ENCODE peak calls at places on chromosome 16, in five cellular contexts. S is colonic mucosa, Z is tibial artery, R is Panc1, U is aorta. F is an unnamed sample.

GRCh38 chr16:65225488-65225887 is 103.6 kb upstream of the CDH11 start:
- DNase-seq in U (no peak), R (no peak), S (no peak), Z (no peak), F (no peak)

GRCh38 chr16:49337814-49338350 is 35.7 kb upstream of the C16orf78 start:
- DNase-seq in R (no peak), S (no peak), Z (no peak), U (no peak), F (no peak)

GRCh38 chr16:74731853-74732477 is 31.3 kb upstream of the MLKL start:
- DNase-seq in U (no peak), R (no peak), S (no peak), Z (no peak), F (no peak)

GRCh38 chr16:48359983-48360382 is 25.2 kb downstream of the SIAH1 start:
- DNase-seq in R (no peak), U (no peak), Z (no peak), S (no peak), F (no peak)

GRCh38 chr16:85553436-85554113 is 59.5 kb upstream of the GSE1 start:
- DNase-seq in R (no peak), S (peak; percentile 76), U (peak; percentile 80), Z (peak; percentile 83), F (peak; percentile 67)

GRCh38 chr16:17014484-17015121 is 456.2 kb downstream of the XYLT1 start:
- DNase-seq in U (no peak), R (no peak), S (no peak), Z (no peak), F (no peak)

GRCh38 chr16:1729445-1729844 is 23.4 kb downstream of the MAPK8IP3 start:
- DNase-seq in Z (no peak), R (no peak), S (no peak), U (no peak), F (no peak)

GRCh38 chr16:90018297-90019200 is 707 bp downstream of the DBNDD1 start:
- DNase-seq in S (no peak), Z (no peak), U (no peak), R (no peak), F (peak; percentile 23)

GRCh38 chr16:15507299-15507958 is 73.0 kb downstream of the BMERB1 start:
- DNase-seq in R (no peak), Z (peak; percentile 79), U (peak; percentile 56), S (no peak), F (peak; percentile 60)

GRCh38 chr16:87570938-87571867 is 31.1 kb upstream of the JPH3 start:
- DNase-seq in Z (peak; percentile 93), S (peak; percentile 41), U (peak; percentile 80), R (no peak), F (no peak)

GRCh38 chr16:22813946-22814325 is at the start of gene HS3ST2:
- DNase-seq in R (no peak), S (peak; percentile 22), U (peak; percentile 59), Z (peak; percentile 76), F (peak; percentile 44)

GRCh38 chr16:29806641-29807425 is 504 bp downstream of the MAZ start:
- DNase-seq in R (no peak), S (peak; percentile 62), Z (peak; percentile 85), U (peak; percentile 81), F (peak; percentile 86)

GRCh38 chr16:82414476-82414875 is 212.3 kb upstream of the CDH13 start:
- DNase-seq in R (no peak), S (no peak), U (no peak), Z (no peak), F (no peak)

GRCh38 chr16:85728879-85729278 is 22.0 kb downstream of the C16orf74 start:
- DNase-seq in U (no peak), R (no peak), Z (no peak), S (no peak), F (peak; percentile 38)

GRCh38 chr16:50797456-50797855 is 55.6 kb downstream of the CYLD start:
- DNase-seq in S (no peak), U (no peak), Z (no peak), R (no peak), F (no peak)

GRCh38 chr16:11236855-11237254 is 19.1 kb downstream of the SOCS1 start:
- DNase-seq in Z (no peak), S (no peak), R (no peak), U (no peak), F (no peak)

GRCh38 chr16:89971495-89972243 is 23.1 kb downstream of the DEF8 start:
- DNase-seq in S (no peak), Z (no peak), U (peak; percentile 62), R (no peak), F (no peak)

GRCh38 chr16:88719267-88719932 is 13.1 kb downstream of the CTU2 start:
- DNase-seq in R (no peak), Z (no peak), U (no peak), S (no peak), F (no peak)

GRCh38 chr16:81469710-81470481 is 25.3 kb downstream of the CMIP start:
- DNase-seq in U (peak; percentile 74), Z (no peak), R (no peak), S (no peak), F (no peak)

GRCh38 chr16:69847643-69848042 is 85.5 kb downstream of the WWP2 start:
- DNase-seq in U (no peak), R (no peak), S (no peak), Z (no peak), F (peak; percentile 30)

GRCh38 chr16:86578499-86579267 is at the start of gene FOXL1:
- DNase-seq in S (no peak), Z (peak; percentile 80), U (peak; percentile 73), R (no peak), F (no peak)

GRCh38 chr16:31088459-31089183 is at the start of gene PRSS53:
- DNase-seq in Z (no peak), S (no peak), U (no peak), R (no peak), F (no peak)

GRCh38 chr16:1395444-1396074 is 18.9 kb downstream of the UNKL start:
- DNase-seq in S (peak; percentile 39), R (no peak), Z (no peak), U (no peak), F (no peak)

GRCh38 chr16:74862743-74863244 is 88.2 kb upstream of the FA2H start:
- DNase-seq in U (no peak), Z (no peak), R (peak; percentile 22), S (no peak), F (peak; percentile 67)

GRCh38 chr16:89201467-89202377 is 1.4 kb upstream of the SLC22A31 start:
- DNase-seq in U (peak; percentile 77), S (peak; percentile 93), R (no peak), Z (no peak), F (peak; percentile 85)

GRCh38 chr16:56355786-56356275 is 69.5 kb downstream of the AMFR start:
- DNase-seq in R (no peak), U (peak; percentile 47), Z (peak; percentile 55), S (no peak), F (no peak)
- H3K4me3 ChIP-seq in R (no peak overlapping the region), U (no peak overlapping the region), Z (no peak overlapping the region), S (no peak overlapping the region), F (no peak overlapping the region)

GRCh38 chr16:84175351-84176081 is 11.3 kb downstream of the TAF1C start:
- DNase-seq in R (peak; percentile 48), Z (no peak), S (peak; percentile 74), U (no peak), F (peak; percentile 77)
- H3K27ac ChIP-seq in R (no peak overlapping the region), Z (peak overlapping the region; percentile 77), S (no peak overlapping the region), U (no peak overlapping the region), F (no peak overlapping the region)

GRCh38 chr16:14300631-14301149 is 229.6 kb downstream of the MRTFB start:
- DNase-seq in U (peak; percentile 80), R (peak; percentile 82), Z (peak; percentile 91), S (peak; percentile 62), F (peak; percentile 67)
- H3K4me3 ChIP-seq in U (no peak overlapping the region), R (peak overlapping the region; percentile 77), Z (peak overlapping the region; percentile 82), S (no peak overlapping the region), F (peak overlapping the region; percentile 49)

GRCh38 chr16:73064996-73065349 is 17.0 kb upstream of the ZFHX3 start:
- DNase-seq in R (no peak), U (peak; percentile 70), Z (peak; percentile 84), S (no peak), F (no peak)

GRCh38 chr16:73065617-73066313 is 17.8 kb upstream of the ZFHX3 start:
- DNase-seq in S (no peak), Z (peak; percentile 88), U (peak; percentile 79), R (no peak), F (no peak)

GRCh38 chr16:73063284-73063733 is 15.4 kb upstream of the ZFHX3 start:
- DNase-seq in Z (peak; percentile 64), U (peak; percentile 56), R (no peak), S (no peak), F (no peak)

GRCh38 chr16:73063854-73064226 is 15.9 kb upstream of the ZFHX3 start:
- DNase-seq in U (peak; percentile 45), R (no peak), S (no peak), Z (no peak), F (no peak)

GRCh38 chr16:73064227-73064995 is 16.5 kb upstream of the ZFHX3 start:
- DNase-seq in U (peak; percentile 75), Z (peak; percentile 78), R (no peak), S (no peak), F (no peak)
- H3K27ac ChIP-seq in U (peak overlapping the region; percentile 91), Z (peak overlapping the region; percentile 99), R (no peak overlapping the region), S (no peak overlapping the region), F (no peak overlapping the region)

GRCh38 chr16:57130950-57131321 is 38.6 kb downstream of the CPNE2 start:
- DNase-seq in U (no peak), R (no peak), S (no peak), Z (no peak), F (no peak)
- H3K4me3 ChIP-seq in U (no peak overlapping the region), R (no peak overlapping the region), S (no peak overlapping the region), Z (no peak overlapping the region), F (no peak overlapping the region)

GRCh38 chr16:4799171-4799855 is 3.1 kb downstream of the ROGDI start:
- DNase-seq in S (no peak), U (no peak), R (no peak), Z (no peak), F (no peak)
- H3K27ac ChIP-seq in S (no peak overlapping the region), U (no peak overlapping the region), R (no peak overlapping the region), Z (no peak overlapping the region), F (no peak overlapping the region)

DNA sequence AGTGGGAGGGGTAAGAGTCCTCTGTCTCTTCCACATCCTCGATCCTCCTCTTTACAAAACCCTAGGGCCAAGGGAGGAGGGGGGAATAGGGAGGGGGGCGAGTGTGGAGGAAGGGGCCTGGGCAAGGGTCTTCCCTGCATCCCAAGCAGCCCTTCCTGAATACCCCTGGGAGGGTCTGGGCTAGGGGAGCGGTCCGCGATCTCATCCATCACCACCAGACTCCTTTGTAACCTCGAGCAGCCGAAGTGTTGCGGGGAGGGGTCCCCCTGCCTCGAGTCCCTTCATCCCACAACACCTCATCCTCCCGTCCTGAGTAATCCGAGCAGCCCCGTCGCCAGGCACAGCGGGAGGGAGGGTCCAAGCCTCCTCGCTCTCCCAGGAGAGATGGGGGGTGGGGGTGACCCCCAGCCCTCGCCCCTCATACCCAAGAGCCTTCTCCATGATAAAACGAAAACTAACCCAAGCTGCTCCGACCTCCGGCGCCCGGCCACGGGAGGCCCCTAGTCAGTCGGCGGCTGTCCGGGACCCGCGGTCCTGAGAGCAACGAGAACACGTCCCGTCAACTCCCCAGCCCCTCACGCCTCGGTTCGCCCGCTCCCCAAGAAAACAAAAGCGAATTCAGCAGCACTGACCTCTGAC is 468 bp downstream of the SMPD3 start:
- DNase-seq in Z (no peak), U (no peak), R (no peak), S (peak; percentile 38), F (no peak)
- H3K4me3 ChIP-seq in Z (peak overlapping the region; percentile 42), U (no peak overlapping the region), R (peak overlapping the region; percentile 60), S (peak overlapping the region; percentile 43), F (peak overlapping the region; percentile 33)